ENCODE peak calls at places on chromosomes 1 and 21, in nine cellular contexts. F is neural progenitor cell, S is heart left ventricle, D is body of pancreas, Q is upper lobe of right lung, O is A549, U is AG04450, C is HCT116, A is tibial artery. W is an unnamed sample.

GRCh38 chr1:74502858-74503257 is 9.6 kb downstream of the LRRC53 start:
- DNase-seq in F (no peak), S (no peak), D (no peak), Q (no peak), O (no peak), U (no peak), C (no peak), A (no peak), W (no peak)

GRCh38 chr1:5909576-5910275 is 82.5 kb downstream of the NPHP4 start:
- DNase-seq in F (no peak), S (no peak), D (no peak), Q (no peak), O (no peak), U (no peak), C (no peak), A (peak), W (no peak)

GRCh38 chr1:109061183-109061582 is 14.6 kb downstream of the TAF13 start:
- DNase-seq in F (no peak), S (no peak), D (no peak), Q (no peak), O (no peak), U (no peak), C (no peak), A (no peak), W (no peak)

GRCh38 chr1:97727029-97727428 is 193.8 kb downstream of the DPYD start:
- DNase-seq in F (no peak), S (no peak), D (no peak), Q (no peak), O (no peak), U (no peak), C (no peak), A (no peak), W (no peak)

GRCh38 chr21:43802713-43803313 is 13.4 kb downstream of the RRP1 start:
- DNase-seq in F (no peak), S (no peak), D (no peak), Q (no peak), O (no peak), U (no peak), C (no peak), A (no peak), W (no peak)

GRCh38 chr1:40901886-40902633 is 39.9 kb upstream of the CITED4 start:
- DNase-seq in F (no peak), S (peak), D (no peak), Q (peak), O (peak), U (no peak), C (peak), A (peak), W (no peak)

GRCh38 chr1:235601087-235601486 is 48.5 kb downstream of the GNG4 start:
- DNase-seq in F (peak), S (no peak), D (peak), Q (no peak), O (peak), U (no peak), C (no peak), A (no peak), W (no peak)

GRCh38 chr1:32724678-32725594 is 22.4 kb upstream of the SYNC start:
- DNase-seq in F (peak), S (peak), D (no peak), Q (peak), O (peak), U (peak), C (peak), A (peak), W (peak)

GRCh38 chr1:164728719-164729118 is 169.7 kb downstream of the PBX1 start:
- DNase-seq in F (no peak), S (no peak), D (no peak), Q (no peak), O (no peak), U (no peak), C (no peak), A (no peak), W (no peak)

GRCh38 chr1:47440849-47441170 is 3.0 kb downstream of the FOXD2 start:
- DNase-seq in F (no peak), S (no peak), D (no peak), Q (no peak), O (no peak), U (no peak), C (no peak), A (no peak), W (no peak)

GRCh38 chr1:227449051-227449450 is 114.3 kb upstream of the ZNF678 start:
- DNase-seq in F (peak), S (no peak), D (peak), Q (no peak), O (peak), U (no peak), C (no peak), A (no peak), W (no peak)

GRCh38 chr1:175278236-175278635 is 85.7 kb upstream of the KIAA0040 start:
- DNase-seq in F (no peak), S (no peak), D (no peak), Q (no peak), O (no peak), U (no peak), C (no peak), A (no peak), W (no peak)

GRCh38 chr1:86429122-86429725 is 5.3 kb downstream of the CLCA2 start:
- DNase-seq in F (no peak), S (no peak), D (no peak), Q (no peak), O (no peak), U (no peak), C (no peak), A (no peak), W (no peak)

GRCh38 chr1:63891211-63891610 is 117.4 kb downstream of the ROR1 start:
- DNase-seq in F (no peak), S (no peak), D (peak), Q (no peak), O (no peak), U (no peak), C (no peak), A (no peak), W (no peak)

GRCh38 chr1:94285026-94285654 is 47.8 kb upstream of the ARHGAP29 start:
- DNase-seq in F (no peak), S (no peak), D (no peak), Q (no peak), O (no peak), U (no peak), C (no peak), A (no peak), W (no peak)

GRCh38 chr21:43345746-43346409 is 81.1 kb downstream of the SIK1 start:
- DNase-seq in F (no peak), S (no peak), D (no peak), Q (peak), O (peak), U (peak), C (no peak), A (no peak), W (no peak)

GRCh38 chr1:10665226-10665625 is 131.2 kb downstream of the CASZ1 start:
- DNase-seq in F (no peak), S (no peak), D (no peak), Q (no peak), O (no peak), U (no peak), C (no peak), A (no peak), W (no peak)

GRCh38 chr1:204398197-204399125 is 13.2 kb downstream of the PPP1R15B start:
- DNase-seq in F (peak), S (peak), D (peak), Q (peak), O (peak), U (no peak), C (peak), A (no peak), W (peak)

GRCh38 chr1:43241352-43241953 is 28.3 kb upstream of the TMEM125 start:
- DNase-seq in F (no peak), S (no peak), D (peak), Q (no peak), O (no peak), U (no peak), C (no peak), A (peak), W (no peak)

GRCh38 chr1:152447484-152447883 is 33.4 kb upstream of the CRNN start:
- DNase-seq in F (no peak), S (no peak), D (no peak), Q (no peak), O (no peak), U (no peak), C (no peak), A (no peak), W (no peak)

GRCh38 chr21:35780983-35781382 is 279.3 kb downstream of the SETD4 start:
- DNase-seq in F (no peak), S (no peak), D (no peak), Q (no peak), O (no peak), U (no peak), C (no peak), A (no peak), W (no peak)

GRCh38 chr1:208534604-208534907 is 290.4 kb upstream of the PLXNA2 start:
- DNase-seq in F (no peak), S (no peak), D (no peak), Q (no peak), O (no peak), U (no peak), C (no peak), A (no peak), W (no peak)

GRCh38 chr1:47881505-47882442 is 115.4 kb downstream of the TRABD2B start:
- DNase-seq in F (no peak), S (no peak), D (peak), Q (no peak), O (no peak), U (no peak), C (no peak), A (peak), W (no peak)

GRCh38 chr1:111948209-111949131 is 41.0 kb downstream of the KCND3 start:
- DNase-seq in F (peak), S (peak), D (peak), Q (peak), O (no peak), U (no peak), C (no peak), A (no peak), W (no peak)

GRCh38 chr1:158121604-158122254 is 59.0 kb upstream of the CD1D start:
- DNase-seq in F (peak), S (no peak), D (peak), Q (no peak), O (peak), U (no peak), C (peak), A (no peak), W (no peak)

GRCh38 chr1:113975211-113975895 is 3.9 kb upstream of the OLFML3 start:
- DNase-seq in F (no peak), S (no peak), D (no peak), Q (no peak), O (no peak), U (no peak), C (no peak), A (no peak), W (no peak)

GRCh38 chr1:17875882-17876280 is 120.7 kb downstream of the ACTL8 start:
- DNase-seq in F (no peak), S (no peak), D (no peak), Q (peak), O (no peak), U (no peak), C (no peak), A (peak), W (peak)

GRCh38 chr1:31575373-31576140 is 758 bp upstream of the TINAGL1 start:
- DNase-seq in F (peak), S (no peak), D (peak), Q (peak), O (no peak), U (no peak), C (peak), A (no peak), W (peak)

GRCh38 chr1:107599220-107599619 is 365.8 kb downstream of the VAV3 start:
- DNase-seq in F (no peak), S (no peak), D (no peak), Q (no peak), O (no peak), U (no peak), C (no peak), A (no peak), W (no peak)

GRCh38 chr1:185311589-185312225 is 5.3 kb downstream of the IVNS1ABP start:
- DNase-seq in F (no peak), S (no peak), D (no peak), Q (no peak), O (no peak), U (peak), C (no peak), A (no peak), W (no peak)
- H3K4me3 ChIP-seq in F (no peak), S (peak), D (no peak), Q (no peak), O (no peak), U (no peak), C (no peak), A (no peak), W (no peak)

GRCh38 chr1:11882814-11883538 is 24.2 kb upstream of the NPPB start:
- DNase-seq in F (no peak), S (peak), D (peak), Q (peak), O (no peak), U (no peak), C (no peak), A (no peak), W (no peak)

GRCh38 chr1:11880181-11880575 is 21.4 kb upstream of the NPPB start:
- DNase-seq in F (no peak), S (no peak), D (no peak), Q (no peak), O (no peak), U (no peak), C (no peak), A (no peak), W (no peak)

GRCh38 chr1:11879311-11880180 is 20.8 kb upstream of the NPPB start:
- DNase-seq in F (no peak), S (no peak), D (no peak), Q (no peak), O (no peak), U (no peak), C (no peak), A (no peak), W (no peak)

GRCh38 chr1:11880911-11881748 is 22.4 kb upstream of the NPPB start:
- DNase-seq in F (no peak), S (peak), D (no peak), Q (no peak), O (no peak), U (no peak), C (no peak), A (no peak), W (no peak)

GRCh38 chr1:11881749-11882441 is 23.1 kb upstream of the NPPB start:
- DNase-seq in F (no peak), S (no peak), D (no peak), Q (no peak), O (peak), U (no peak), C (no peak), A (no peak), W (no peak)
- TF ChIP-seq CTCF in F (no peak), S (no peak), D (no peak), Q (no peak), O (no peak), U (no peak), C (no peak), A (no peak), W (no peak)

DNA sequence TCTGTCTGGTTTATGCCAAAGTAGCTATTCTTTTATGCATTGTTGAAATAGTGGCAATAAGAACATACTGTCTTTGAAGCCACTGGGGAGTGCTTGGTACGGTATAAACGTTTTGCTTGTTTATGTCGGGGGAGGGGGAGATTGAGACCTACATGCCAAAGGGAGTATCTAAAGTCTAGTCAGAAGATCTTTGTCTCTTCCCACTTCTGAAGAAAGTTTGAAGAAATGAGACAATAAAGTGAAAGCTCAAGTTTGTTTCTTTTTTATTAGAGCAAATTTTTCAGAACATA is 6.8 kb downstream of the AKIRIN1 start:
- DNase-seq in F (no peak), S (no peak), D (no peak), Q (no peak), O (no peak), U (no peak), C (no peak), A (no peak), W (no peak)
- H3K27ac ChIP-seq in F (no peak), S (no peak), D (no peak), Q (no peak), O (peak), U (no peak), C (no peak), A (no peak), W (no peak)

DNA sequence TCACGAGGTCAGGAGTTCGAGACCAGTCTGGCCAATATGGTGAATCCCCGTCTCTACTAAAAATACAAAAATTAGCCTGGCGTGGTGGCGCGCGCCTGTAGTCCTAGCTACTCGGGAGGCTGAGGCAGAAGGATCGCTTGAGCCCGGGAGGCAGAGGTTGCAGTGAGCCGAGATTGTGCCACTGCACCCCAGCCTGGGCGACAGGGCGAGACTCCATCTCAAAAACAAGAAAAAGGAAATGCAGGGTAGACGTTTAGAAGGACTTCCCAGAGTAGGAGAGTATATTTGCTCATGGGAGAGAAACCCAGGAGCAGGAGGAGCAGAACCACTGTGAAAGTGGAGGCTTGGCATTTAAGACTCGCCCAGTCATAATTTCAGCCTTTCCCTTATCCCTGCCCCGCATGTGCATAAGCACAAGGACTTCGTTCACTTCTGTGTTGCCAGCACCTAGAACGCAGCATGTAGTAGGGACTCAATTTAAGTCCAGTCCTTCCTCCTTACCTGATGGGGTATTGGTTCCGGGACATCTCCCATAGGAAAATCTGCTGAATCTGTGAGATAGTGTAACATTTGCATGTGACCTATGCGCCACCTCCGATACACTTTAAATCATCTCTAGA is 5.2 kb upstream of the MEF2D start:
- DNase-seq in F (no peak), S (no peak), D (no peak), Q (no peak), O (no peak), U (no peak), C (no peak), A (peak), W (no peak)
- H3K4me3 ChIP-seq in F (no peak), S (peak), D (no peak), Q (peak), O (peak), U (no peak), C (peak), A (peak), W (peak)